ENCODE peak calls at places on chromosomes 16 and 17, in ten cellular contexts. E, B, I, W, F, S, J, Q, G and K are unnamed samples.

GRCh38 chr17:43416998-43417891 is 18.5 kb downstream of the ARL4D start:
- DNase-seq in W (peak; percentile 61), G (peak; percentile 71), B (no peak), F (no peak), J (peak; percentile 59), Q (peak; percentile 77), E (no peak), I (peak; percentile 94), S (no peak), K (no peak)

GRCh38 chr16:66927918-66928649 is 2.7 kb upstream of the RRAD start:
- DNase-seq in W (no peak), Q (no peak), E (no peak), I (no peak), F (no peak), J (no peak), G (no peak), S (no peak), B (no peak), K (no peak)

GRCh38 chr17:46802831-46803230 is 15.7 kb downstream of the WNT3 start:
- DNase-seq in G (no peak), F (no peak), J (no peak), B (no peak), Q (no peak), E (no peak), I (no peak), S (no peak), W (no peak), K (no peak)

GRCh38 chr17:72512649-72513556 is 392.1 kb downstream of the SOX9 start:
- DNase-seq in G (no peak), I (no peak), Q (no peak), J (no peak), B (no peak), W (no peak), F (no peak), S (no peak), E (no peak), K (no peak)

GRCh38 chr17:31803494-31804213 is 55.4 kb downstream of the COPRS start:
- DNase-seq in S (no peak), J (no peak), Q (no peak), W (no peak), E (no peak), G (no peak), B (no peak), F (no peak), I (no peak), K (peak; percentile 62)

GRCh38 chr16:75402821-75403475 is 30.4 kb downstream of the CFDP1 start:
- DNase-seq in S (peak; percentile 16), I (no peak), F (no peak), Q (peak; percentile 69), B (no peak), J (no peak), E (no peak), G (no peak), W (no peak), K (no peak)

GRCh38 chr17:19915579-19915978 is 47.8 kb upstream of the ULK2 start:
- DNase-seq in G (no peak), S (no peak), I (no peak), F (no peak), W (no peak), B (no peak), Q (no peak), E (no peak), J (no peak), K (no peak)

GRCh38 chr17:6244796-6245195 is 174.6 kb downstream of the WSCD1 start:
- DNase-seq in B (no peak), Q (no peak), E (no peak), S (no peak), F (no peak), J (no peak), G (no peak), I (no peak), W (no peak), K (no peak)

GRCh38 chr16:7350801-7351200 is 18.2 kb downstream of the RBFOX1 start:
- DNase-seq in F (no peak), J (no peak), Q (no peak), G (no peak), S (no peak), E (no peak), W (no peak), B (no peak), I (no peak), K (no peak)

GRCh38 chr17:32142857-32143524 is 689 bp downstream of the RHOT1 start:
- DNase-seq in B (no peak), G (peak; percentile 48), Q (peak; percentile 71), S (peak; percentile 61), J (no peak), I (peak; percentile 70), F (no peak), E (no peak), W (peak; percentile 49), K (peak; percentile 31)

GRCh38 chr17:74282587-74283370 is 8.7 kb downstream of the DNAI2 start:
- DNase-seq in F (no peak), I (no peak), E (no peak), W (no peak), B (peak; percentile 59), J (no peak), S (no peak), G (no peak), Q (no peak), K (peak; percentile 51)

GRCh38 chr16:51267676-51268075 is 116.6 kb upstream of the SALL1 start:
- DNase-seq in J (no peak), Q (no peak), E (no peak), W (no peak), F (no peak), S (no peak), G (no peak), I (no peak), B (no peak), K (no peak)

GRCh38 chr17:79547586-79547985 is 63.3 kb downstream of the RBFOX3 start:
- DNase-seq in W (no peak), J (peak; percentile 20), Q (no peak), G (no peak), I (peak; percentile 51), F (no peak), E (no peak), S (no peak), B (no peak), K (peak; percentile 39)
- H3K27ac ChIP-seq in W (no peak overlapping the region), J (no peak overlapping the region), Q (no peak overlapping the region), G (no peak overlapping the region), I (no peak overlapping the region), F (no peak overlapping the region), E (no peak overlapping the region), S (no peak overlapping the region), B (no peak overlapping the region), K (no peak overlapping the region)

GRCh38 chr16:661184-661821 is 6.6 kb upstream of the RHOT2 start:
- DNase-seq in G (no peak), I (no peak), S (no peak), B (no peak), F (no peak), W (no peak), E (no peak), Q (no peak), J (no peak), K (no peak)
- TF ChIP-seq CTCF in G (no peak), I (peak; percentile 2), S (no peak), B (no peak), F (no peak), W (no peak), E (no peak), Q (no peak), J (peak; percentile 2), K (no peak)

GRCh38 chr17:42405963-42406495 is 17.0 kb downstream of the CAVIN1 start:
- DNase-seq in J (peak; percentile 86), B (peak; percentile 90), S (peak; percentile 83), Q (peak; percentile 86), W (peak; percentile 83), I (peak; percentile 94), E (no peak), F (no peak), G (peak; percentile 90), K (peak; percentile 89)

GRCh38 chr17:42406602-42407288 is 16.3 kb downstream of the CAVIN1 start:
- DNase-seq in S (no peak), F (no peak), I (no peak), E (no peak), J (no peak), G (no peak), Q (no peak), W (no peak), B (no peak), K (no peak)

GRCh38 chr17:42405076-42405475 is 16.8 kb upstream of the STAT3 start:
- DNase-seq in G (peak; percentile 18), E (no peak), J (no peak), Q (no peak), I (no peak), S (no peak), F (no peak), B (no peak), W (no peak), K (no peak)

GRCh38 chr17:42408076-42408475 is 15.0 kb downstream of the CAVIN1 start:
- DNase-seq in S (no peak), W (peak; percentile 73), G (peak; percentile 56), F (no peak), I (no peak), J (no peak), Q (peak; percentile 71), E (no peak), B (no peak), K (no peak)

DNA sequence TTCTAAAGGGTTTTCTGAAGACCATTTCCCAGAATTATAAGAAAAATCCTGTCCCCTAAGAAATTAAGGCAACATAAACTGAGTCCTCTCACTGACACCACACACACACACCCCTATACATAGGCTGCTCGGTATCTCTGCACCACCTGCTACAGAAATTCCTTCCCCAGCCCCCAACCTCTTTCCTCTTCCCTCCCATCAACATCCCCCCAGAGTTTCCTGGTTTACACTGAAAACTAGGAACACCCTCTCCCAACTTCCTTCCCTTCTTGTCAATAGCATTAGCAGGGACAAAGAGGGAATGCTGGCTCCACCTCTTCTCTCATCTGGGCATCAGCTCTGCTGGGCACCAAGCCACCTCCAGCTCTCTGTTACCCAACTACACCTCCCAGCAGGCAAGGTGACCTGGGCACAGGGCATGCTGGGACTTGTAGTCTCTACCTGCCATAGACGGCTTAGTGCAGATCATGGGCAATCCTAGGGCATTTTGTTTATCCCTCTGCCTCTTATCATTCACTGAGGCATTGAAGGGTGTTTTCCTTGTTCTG is 15.7 kb downstream of the CAVIN1 start:
- DNase-seq in B (peak; percentile 71), I (peak; percentile 95), S (peak; percentile 79), E (peak; percentile 73), J (peak; percentile 90), F (peak; percentile 72), Q (peak; percentile 80), W (peak; percentile 89), G (peak; percentile 82), K (peak; percentile 74)
- H3K4me1 ChIP-seq in B (peaks cover 14% of the 10 kb centered on the region), I (peaks cover 93% of the 10 kb centered on the region), S (peaks cover 25% of the 10 kb centered on the region), E (peaks cover 70% of the 10 kb centered on the region), J (peaks cover 6% of the 10 kb centered on the region), F (peaks cover 56% of the 10 kb centered on the region), Q (no peaks in the 10 kb centered on the region), W (peaks cover 54% of the 10 kb centered on the region), G (peaks cover 93% of the 10 kb centered on the region), K (peaks cover 58% of the 10 kb centered on the region)

DNA sequence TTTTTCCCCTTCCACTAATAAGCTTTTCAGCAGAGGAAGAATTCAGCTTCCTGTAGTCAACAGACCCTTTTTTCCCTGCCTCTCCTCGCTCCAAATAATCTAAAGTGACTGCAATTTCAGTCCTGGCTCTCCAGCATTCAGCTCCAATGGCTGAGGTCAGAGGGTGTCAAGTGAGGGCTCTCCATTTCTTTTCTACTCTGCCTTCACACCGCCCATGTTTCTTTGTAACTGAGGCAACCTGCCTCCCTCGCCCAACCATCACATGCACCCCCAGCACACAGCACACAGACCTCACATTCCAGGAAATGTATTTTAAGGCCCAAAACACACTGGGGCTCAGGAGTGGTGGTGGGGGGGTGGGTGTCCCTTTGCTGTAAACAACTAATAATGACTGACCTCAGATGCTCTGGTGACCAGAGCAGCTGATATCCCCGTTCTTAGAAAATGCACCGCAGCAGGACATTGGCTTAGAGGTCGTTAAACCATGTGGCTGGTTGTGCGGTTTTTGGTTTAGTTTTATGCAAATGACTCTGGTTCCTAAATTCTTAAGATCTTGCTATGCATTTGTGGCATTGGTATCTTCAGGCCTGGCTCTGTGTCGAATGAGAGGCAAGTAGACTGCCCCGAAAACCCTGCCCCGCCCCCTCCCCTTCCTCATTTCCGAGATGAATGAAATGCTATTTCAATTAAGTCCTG is 203.6 kb downstream of the ZFHX3 start:
- DNase-seq in J (no peak), E (no peak), I (no peak), W (no peak), G (no peak), S (peak; percentile 43), F (no peak), Q (no peak), B (no peak), K (no peak)
- H3K27ac ChIP-seq in J (no peak overlapping the region), E (peak overlapping the region; percentile 98), I (no peak overlapping the region), W (no peak overlapping the region), G (peak overlapping the region; percentile 3), S (peak overlapping the region; percentile 70), F (peak overlapping the region; percentile 33), Q (peak overlapping the region; percentile 59), B (no peak overlapping the region), K (no peak overlapping the region)